ENCODE peak calls at places on chromosome 2, in six cellular contexts. Y is SK-N-SH, F is A549, A is K562, T is IMR-90, R is GM12878. K is an unnamed sample.

GRCh38 chr2:168571061-168571460 is 115.0 kb downstream of the CERS6 start:
- DNase-seq in Y (no peak), F (no peak), A (no peak), T (peak; percentile 3), R (no peak), K (no peak)

GRCh38 chr2:180892081-180892480 is 88.3 kb upstream of the UBE2E3 start:
- DNase-seq in Y (no peak), F (no peak), A (no peak), T (no peak), R (no peak), K (no peak)

GRCh38 chr2:236352761-236353593 is 88.8 kb upstream of the ASB18 start:
- DNase-seq in Y (peak; percentile 58), F (peak; percentile 25), A (peak; percentile 16), T (peak; percentile 29), R (no peak), K (no peak)

GRCh38 chr2:96824079-96824870 is 8.2 kb downstream of the CNNM3 start:
- DNase-seq in Y (no peak), F (peak; percentile 53), A (no peak), T (peak; percentile 83), R (no peak), K (peak; percentile 77)

GRCh38 chr2:197294260-197294659 is 16.3 kb downstream of the ANKRD44 start:
- DNase-seq in Y (no peak), F (no peak), A (no peak), T (no peak), R (no peak), K (no peak)

GRCh38 chr2:236033462-236033861 is 134.7 kb downstream of the GBX2 start:
- DNase-seq in Y (no peak), F (no peak), A (no peak), T (no peak), R (no peak), K (no peak)

GRCh38 chr2:169107645-169108044 is 38.3 kb downstream of the DHRS9 start:
- DNase-seq in Y (no peak), F (no peak), A (no peak), T (no peak), R (no peak), K (no peak)

GRCh38 chr2:18671363-18671762 is 82.0 kb upstream of the NT5C1B start:
- DNase-seq in Y (no peak), F (no peak), A (no peak), T (no peak), R (no peak), K (no peak)

GRCh38 chr2:152624805-152625204 is 92.5 kb downstream of the PRPF40A start:
- DNase-seq in Y (no peak), F (no peak), A (no peak), T (peak; percentile 64), R (no peak), K (no peak)

GRCh38 chr2:152622228-152622627 is 95.0 kb downstream of the PRPF40A start:
- DNase-seq in Y (no peak), F (no peak), A (no peak), T (no peak), R (no peak), K (no peak)

GRCh38 chr2:152623775-152624174 is 93.5 kb downstream of the PRPF40A start:
- DNase-seq in Y (no peak), F (no peak), A (no peak), T (no peak), R (no peak), K (no peak)

GRCh38 chr2:152620985-152621384 is 96.3 kb downstream of the PRPF40A start:
- DNase-seq in Y (no peak), F (no peak), A (peak; percentile 25), T (no peak), R (no peak), K (no peak)

GRCh38 chr2:152623076-152623740 is 94.1 kb downstream of the PRPF40A start:
- DNase-seq in Y (no peak), F (no peak), A (no peak), T (no peak), R (no peak), K (no peak)
- TF ChIP-seq SMC3 in Y (no peak), F (no peak), A (no peak), T (no peak), R (no peak), K (no peak)

GRCh38 chr2:164910091-164910899 is 45.0 kb downstream of the SLC38A11 start:
- DNase-seq in Y (no peak), F (no peak), A (no peak), T (peak; percentile 77), R (no peak), K (peak; percentile 63)

GRCh38 chr2:164911832-164912231 is 43.5 kb downstream of the SLC38A11 start:
- DNase-seq in Y (no peak), F (no peak), A (no peak), T (no peak), R (no peak), K (peak; percentile 75)

GRCh38 chr2:164913011-164913410 is 42.3 kb downstream of the SLC38A11 start:
- DNase-seq in Y (no peak), F (no peak), A (no peak), T (no peak), R (no peak), K (no peak)

GRCh38 chr2:164917296-164917903 is 37.9 kb downstream of the SLC38A11 start:
- DNase-seq in Y (peak; percentile 15), F (peak; percentile 56), A (no peak), T (peak; percentile 36), R (no peak), K (peak; percentile 74)

GRCh38 chr2:164913640-164914346 is 41.5 kb downstream of the SLC38A11 start:
- DNase-seq in Y (no peak), F (peak; percentile 41), A (no peak), T (peak; percentile 15), R (no peak), K (peak; percentile 91)
- TF ChIP-seq SMC3 in Y (peak; percentile 41), F (peak; percentile 42), A (no peak), T (no peak), R (no peak), K (peak; percentile 87)

GRCh38 chr2:148553332-148553887 is 91.1 kb upstream of the EPC2 start:
- DNase-seq in Y (no peak), F (no peak), A (no peak), T (no peak), R (no peak), K (no peak)

GRCh38 chr2:148555622-148556294 is 88.8 kb upstream of the EPC2 start:
- DNase-seq in Y (no peak), F (no peak), A (no peak), T (no peak), R (no peak), K (no peak)

GRCh38 chr2:148552675-148553331 is 91.7 kb upstream of the EPC2 start:
- DNase-seq in Y (no peak), F (no peak), A (no peak), T (peak; percentile 22), R (no peak), K (no peak)

GRCh38 chr2:148557844-148558436 is 86.6 kb upstream of the EPC2 start:
- DNase-seq in Y (no peak), F (no peak), A (no peak), T (no peak), R (no peak), K (no peak)

DNA sequence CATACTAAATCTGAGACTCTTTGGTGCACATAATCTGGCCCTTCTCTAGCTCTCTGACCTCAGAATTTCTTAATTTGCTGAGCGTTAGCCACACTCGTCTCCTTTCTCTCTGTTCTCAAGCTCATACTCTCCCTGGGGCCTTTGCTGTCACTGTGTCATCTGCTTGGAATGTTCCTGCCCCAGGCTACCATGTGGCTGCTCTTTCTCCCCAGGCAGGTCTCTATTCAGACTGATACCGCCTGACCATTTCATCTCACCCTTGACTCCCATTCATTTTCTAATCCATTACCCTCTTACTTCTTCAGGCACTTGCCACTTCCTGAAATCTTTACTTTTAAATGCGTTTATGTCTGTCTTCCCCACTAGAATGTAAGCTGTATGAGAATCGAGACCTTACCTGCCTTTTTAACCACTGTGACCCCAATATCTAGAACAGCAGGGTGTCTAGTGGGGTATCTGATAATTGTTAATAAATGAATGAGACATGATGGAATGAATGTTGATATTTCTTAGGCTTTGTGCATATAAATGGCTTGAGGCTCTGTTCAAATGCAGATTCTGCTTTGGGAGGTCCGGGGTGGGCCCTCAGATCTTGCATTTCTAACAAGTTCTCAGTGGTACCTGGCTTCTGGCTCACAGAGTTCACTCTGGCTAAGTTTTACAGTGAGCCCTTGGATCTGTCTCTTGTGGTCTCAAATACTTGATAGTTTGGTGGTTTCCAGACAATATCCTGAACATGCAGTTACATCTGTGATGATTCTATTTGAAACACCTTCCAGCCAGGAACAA is 89.9 kb upstream of the EPC2 start:
- DNase-seq in Y (no peak), F (no peak), A (no peak), T (no peak), R (no peak), K (no peak)
- TF ChIP-seq SMC3 in Y (no peak), F (no peak), A (no peak), T (no peak), R (no peak), K (no peak)

GRCh38 chr2:58347810-58348209 is 106.7 kb upstream of the FANCL start:
- DNase-seq in Y (no peak), F (no peak), A (no peak), T (no peak), R (no peak), K (no peak)
- TF ChIP-seq SMC3 in Y (no peak), F (no peak), A (no peak), T (no peak), R (no peak), K (no peak)

GRCh38 chr2:240794178-240794721 is 25.8 kb downstream of the KIF1A start:
- DNase-seq in Y (no peak), F (no peak), A (no peak), T (no peak), R (no peak), K (no peak)

GRCh38 chr2:240797500-240797895 is 22.5 kb downstream of the KIF1A start:
- DNase-seq in Y (no peak), F (no peak), A (no peak), T (no peak), R (no peak), K (no peak)

GRCh38 chr2:240796543-240797499 is 23.2 kb downstream of the KIF1A start:
- DNase-seq in Y (no peak), F (no peak), A (no peak), T (no peak), R (no peak), K (no peak)

GRCh38 chr2:240795468-240795867 is 24.6 kb downstream of the KIF1A start:
- DNase-seq in Y (no peak), F (no peak), A (no peak), T (no peak), R (no peak), K (no peak)

DNA sequence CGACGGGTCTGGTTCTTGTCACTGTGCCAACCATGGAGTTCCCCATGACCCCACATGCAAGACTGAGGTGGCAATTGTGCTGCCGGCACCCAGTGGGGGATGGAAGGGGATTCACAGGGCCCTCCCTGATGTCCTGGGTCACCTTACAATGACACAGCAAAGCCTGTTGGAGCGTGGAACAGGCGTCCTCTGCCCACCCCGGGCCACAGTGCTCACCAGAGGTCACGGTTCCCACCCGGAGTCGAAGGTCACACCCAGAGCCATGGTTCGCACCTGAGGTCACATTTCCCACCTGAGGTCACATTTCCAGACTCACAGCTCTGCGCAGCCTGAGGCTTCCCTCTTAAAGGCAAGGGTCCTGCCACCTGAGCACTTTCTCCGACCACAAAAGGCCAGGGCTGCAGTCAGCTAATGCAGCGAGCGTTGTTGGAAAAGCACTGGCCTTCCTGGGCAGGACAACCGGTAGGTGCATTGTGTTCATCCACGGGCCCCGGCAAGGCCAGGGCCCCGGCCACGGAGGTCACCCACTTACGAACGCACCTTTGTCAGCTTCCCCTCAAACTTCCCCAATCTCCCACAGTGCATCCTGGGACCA is 24.0 kb downstream of the KIF1A start:
- DNase-seq in Y (no peak), F (no peak), A (no peak), T (no peak), R (no peak), K (no peak)
- TF ChIP-seq SMC3 in Y (no peak), F (no peak), A (no peak), T (no peak), R (no peak), K (no peak)